ENCODE peak calls at places on chromosomes 1 and 21, in six cellular contexts. R is pancreas, N is dorsolateral prefrontal cortex, T is foreskin fibroblast, J is progenitor cell of endocrine pancreas, U is retinal pigment epithelial cell. V is an unnamed sample.

GRCh38 chr1:66711420-66711819 is 40.8 kb upstream of the DYNLT5 start:
- DNase-seq in R (no peak), N (no peak), T (peak; percentile 43), J (no peak), U (no peak), V (no peak)

GRCh38 chr1:37814257-37814656 is 6.2 kb upstream of the YRDC start:
- DNase-seq in R (no peak), N (peak; percentile 72), T (peak; percentile 36), J (no peak), U (no peak), V (no peak)

GRCh38 chr1:42973304-42973703 is 14.6 kb upstream of the SLC2A1 start:
- DNase-seq in R (no peak), N (no peak), T (peak; percentile 70), J (no peak), U (no peak), V (no peak)

GRCh38 chr21:17834639-17835354 is 15.6 kb upstream of the C21orf91 start:
- DNase-seq in R (no peak), N (no peak), T (no peak), J (no peak), U (no peak), V (no peak)

GRCh38 chr1:200890818-200891773 is 3.6 kb upstream of the INAVA start:
- DNase-seq in R (peak; percentile 44), N (no peak), T (peak; percentile 68), J (peak; percentile 66), U (no peak), V (no peak)

GRCh38 chr1:42359466-42359865 is 21.1 kb upstream of the RIMKLA start:
- DNase-seq in R (no peak), N (no peak), T (no peak), J (no peak), U (no peak), V (no peak)

GRCh38 chr1:48084826-48085225 is 87.6 kb upstream of the TRABD2B start:
- DNase-seq in R (no peak), N (no peak), T (no peak), J (no peak), U (no peak), V (no peak)

GRCh38 chr1:221268295-221268694 is 389.1 kb downstream of the HLX start:
- DNase-seq in R (no peak), N (no peak), T (peak; percentile 92), J (no peak), U (no peak), V (no peak)

GRCh38 chr1:9291914-9292360 is 757 bp upstream of the SPSB1 start:
- DNase-seq in R (no peak), N (no peak), T (peak; percentile 88), J (no peak), U (peak; percentile 67), V (no peak)

GRCh38 chr1:176878750-176879536 is 285.6 kb downstream of the ASTN1 start:
- DNase-seq in R (no peak), N (no peak), T (no peak), J (no peak), U (no peak), V (no peak)

GRCh38 chr1:106080608-106081325 is 975.7 kb upstream of the PRMT6 start:
- DNase-seq in R (no peak), N (no peak), T (peak; percentile 0), J (no peak), U (no peak), V (no peak)

GRCh38 chr1:24126023-24126671 is 14.2 kb upstream of the MYOM3 start:
- DNase-seq in R (no peak), N (no peak), T (peak; percentile 44), J (no peak), U (no peak), V (no peak)

GRCh38 chr1:168439451-168440375 is 104.1 kb downstream of the XCL2 start:
- DNase-seq in R (peak; percentile 65), N (peak; percentile 68), T (peak; percentile 95), J (peak; percentile 57), U (peak; percentile 43), V (peak; percentile 91)

GRCh38 chr1:156797212-156797871 is 19.3 kb downstream of the SH2D2A start:
- DNase-seq in R (no peak), N (no peak), T (peak; percentile 80), J (no peak), U (no peak), V (no peak)
- TF ChIP-seq CTCF in R (peak; percentile 38), N (peak; percentile 86), T (peak; percentile 83), J (peak; percentile 76), U (peak; percentile 88), V (peak; percentile 80)

GRCh38 chr1:109484519-109484975 is 842 bp downstream of the ATXN7L2 start:
- DNase-seq in R (no peak), N (no peak), T (peak; percentile 38), J (no peak), U (no peak), V (no peak)

GRCh38 chr1:109483658-109484518 is at the start of gene ATXN7L2:
- DNase-seq in R (peak; percentile 94), N (peak; percentile 88), T (peak; percentile 96), J (peak; percentile 87), U (no peak), V (peak; percentile 98)

GRCh38 chr1:109481646-109482045 is 2.1 kb upstream of the ATXN7L2 start:
- DNase-seq in R (no peak), N (no peak), T (no peak), J (no peak), U (no peak), V (no peak)

GRCh38 chr1:109482242-109482641 is 1.5 kb upstream of the ATXN7L2 start:
- DNase-seq in R (no peak), N (no peak), T (no peak), J (no peak), U (no peak), V (no peak)

GRCh38 chr1:109482796-109483638 is 688 bp upstream of the ATXN7L2 start:
- DNase-seq in R (peak; percentile 54), N (peak; percentile 61), T (no peak), J (peak; percentile 50), U (no peak), V (no peak)
- TF ChIP-seq CTCF in R (no peak), N (no peak), T (no peak), J (peak; percentile 48), U (peak; percentile 9), V (no peak)

GRCh38 chr1:8015809-8016165 is 10.3 kb downstream of the ERRFI1 start:
- DNase-seq in R (no peak), N (no peak), T (peak; percentile 62), J (no peak), U (peak; percentile 52), V (no peak)

GRCh38 chr1:8014381-8014988 is 11.6 kb downstream of the ERRFI1 start:
- DNase-seq in R (no peak), N (no peak), T (no peak), J (no peak), U (no peak), V (no peak)

GRCh38 chr1:8015036-8015808 is 10.9 kb downstream of the ERRFI1 start:
- DNase-seq in R (no peak), N (no peak), T (peak; percentile 92), J (no peak), U (peak; percentile 66), V (no peak)

GRCh38 chr1:8017495-8018310 is 8.4 kb downstream of the ERRFI1 start:
- DNase-seq in R (no peak), N (no peak), T (peak; percentile 50), J (no peak), U (peak; percentile 65), V (no peak)

DNA sequence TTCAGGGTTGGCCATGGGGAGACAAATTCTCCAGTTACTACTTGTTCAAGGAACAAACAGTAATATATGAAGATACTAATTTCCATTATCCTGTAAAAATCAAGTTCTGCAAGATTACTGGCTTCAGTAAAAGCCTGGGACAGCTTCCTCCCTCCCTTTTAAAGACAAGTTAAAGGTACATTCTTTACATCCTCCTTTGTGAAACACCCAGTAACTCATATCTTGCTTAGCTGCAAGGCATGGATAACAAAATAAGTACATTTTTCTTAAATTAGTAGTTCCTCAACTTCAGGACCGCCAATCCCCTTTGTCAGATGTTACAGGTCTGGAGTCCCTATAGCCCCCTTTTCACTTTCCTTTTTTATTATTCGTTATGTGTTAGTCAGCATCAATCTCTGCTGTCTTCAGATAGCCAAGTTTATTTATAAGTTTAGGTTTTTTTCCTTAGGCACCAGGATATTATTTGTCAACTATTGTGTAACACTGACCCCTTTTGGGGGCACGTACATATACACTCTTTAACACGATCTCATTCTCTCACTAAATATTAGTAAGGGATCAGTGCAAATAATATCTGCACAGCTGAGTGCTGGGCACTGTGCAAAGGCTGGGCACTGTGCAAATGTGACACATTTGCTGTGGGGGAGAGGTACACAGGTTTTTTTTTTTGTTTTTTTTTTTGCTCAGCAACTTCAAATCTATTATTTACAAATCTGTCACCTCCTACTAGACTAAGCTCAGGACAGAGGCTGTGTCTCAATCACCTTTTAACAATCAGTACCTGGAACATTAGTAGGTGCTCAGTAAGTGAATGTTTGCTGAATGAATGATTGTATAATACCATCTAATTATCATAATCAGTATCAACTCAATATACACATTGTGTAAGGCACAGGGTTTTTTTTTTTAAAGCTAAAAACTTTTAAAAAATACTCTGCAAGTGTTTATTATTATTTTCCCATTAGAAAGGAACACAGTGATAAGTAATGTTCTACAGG is 9.6 kb downstream of the ERRFI1 start:
- DNase-seq in R (no peak), N (no peak), T (no peak), J (no peak), U (no peak), V (no peak)
- TF ChIP-seq CTCF in R (no peak), N (peak; percentile 45), T (no peak), J (no peak), U (peak; percentile 18), V (no peak)

GRCh38 chr1:151905070-151905442 is 4.3 kb downstream of the THEM4 start:
- DNase-seq in R (no peak), N (no peak), T (no peak), J (no peak), U (no peak), V (no peak)

GRCh38 chr1:151907363-151908139 is 1.8 kb downstream of the THEM4 start:
- DNase-seq in R (no peak), N (no peak), T (no peak), J (no peak), U (no peak), V (no peak)

GRCh38 chr1:151912973-151913372 is 3.7 kb upstream of the THEM4 start:
- DNase-seq in R (no peak), N (no peak), T (no peak), J (no peak), U (no peak), V (no peak)

GRCh38 chr1:151908228-151908691 is 1.1 kb downstream of the THEM4 start:
- DNase-seq in R (no peak), N (no peak), T (peak; percentile 27), J (no peak), U (no peak), V (no peak)

DNA sequence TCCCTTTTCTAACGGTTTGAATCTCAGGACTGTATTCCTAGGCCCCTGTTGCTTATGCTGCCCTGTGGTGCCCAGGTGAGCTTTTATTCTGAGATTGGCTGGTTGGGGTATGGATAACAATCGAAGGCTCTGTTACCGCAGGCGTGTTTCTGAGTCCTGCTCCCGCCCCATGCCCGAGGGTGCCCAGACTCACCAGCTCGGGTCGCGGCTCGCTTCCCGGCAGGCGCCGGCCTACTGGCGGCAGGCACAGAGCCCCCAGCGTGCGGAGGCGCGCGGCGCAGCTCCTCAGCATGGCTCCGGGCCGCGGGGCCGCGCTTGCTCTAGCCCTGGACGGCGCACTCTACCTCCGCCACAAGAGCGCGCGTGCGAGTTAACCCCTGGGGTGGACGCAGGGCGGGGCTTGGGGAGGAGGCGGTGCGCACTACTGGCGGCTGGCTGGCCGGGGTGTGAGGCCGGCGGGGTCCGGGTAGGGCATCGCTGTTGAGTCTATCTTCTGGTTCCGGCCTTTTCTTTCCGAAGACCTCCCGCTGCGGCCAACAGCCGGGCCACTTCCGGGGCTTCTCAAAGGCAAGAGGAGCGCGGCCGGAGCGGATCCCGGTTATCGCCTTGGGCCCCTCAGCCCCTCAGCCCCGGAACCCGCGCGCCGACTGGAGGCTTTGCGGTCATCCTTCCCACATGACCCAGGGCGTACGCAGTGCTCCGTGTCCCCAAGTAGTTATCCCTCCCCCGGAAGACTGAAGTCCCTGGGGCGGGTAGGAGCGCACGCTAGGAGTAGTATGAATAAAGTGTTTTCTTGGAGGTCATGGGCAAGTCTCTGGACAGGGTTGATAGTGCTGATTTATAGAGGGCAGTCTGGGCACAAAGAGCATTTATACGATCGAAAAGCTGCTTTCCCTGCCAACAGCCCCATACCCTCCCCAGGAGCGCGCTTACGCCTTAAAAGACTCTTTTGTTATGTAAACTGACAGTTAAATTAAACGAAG is at the start of gene THEM4:
- DNase-seq in R (peak; percentile 98), N (peak; percentile 92), T (peak; percentile 99), J (peak; percentile 96), U (peak; percentile 87), V (peak; percentile 98)
- TF ChIP-seq CTCF in R (peak; percentile 10), N (peak; percentile 57), T (no peak), J (peak; percentile 42), U (peak; percentile 0), V (peak; percentile 27)